ENCODE peak calls at places on chromosomes 7 and 10, in eight cellular contexts. T is activated T-cell treated with anti-CD3 and anti-CD28 coated beads, Interleukin-2, amount 50 U/mL, for 72 hours; F is activated T-helper 9 cell treated with anti-CD3 and anti-CD28 coated beads, Interleukin-2, amount 50 U/mL, for 16 hours; E is sigmoid colon; S is upper lobe of right lung; D is sciatic nerve; H is HuH-7.5; X is GDM1. R is an unnamed sample.

GRCh38 chr7:38728145-38728544 is 97.0 kb upstream of the AMPH start:
- DNase-seq in S (no peak), H (no peak), T (no peak), F (no peak), D (no peak), E (no peak), X (no peak), R (no peak)

GRCh38 chr10:13559124-13559700 is 27.6 kb upstream of the PRPF18 start:
- DNase-seq in X (no peak), D (no peak), E (no peak), T (no peak), S (no peak), F (no peak), H (no peak), R (no peak)

GRCh38 chr10:133100706-133101463 is 13.2 kb downstream of the ADGRA1 start:
- DNase-seq in E (no peak), S (no peak), H (no peak), F (no peak), T (peak; percentile 41), D (no peak), X (no peak), R (peak; percentile 3)

GRCh38 chr7:47497367-47498096 is 84.4 kb downstream of the TNS3 start:
- DNase-seq in S (no peak), F (no peak), E (no peak), H (no peak), X (peak; percentile 21), D (no peak), T (no peak), R (no peak)

GRCh38 chr10:3045471-3046209 is 21.7 kb upstream of the PFKP start:
- DNase-seq in T (no peak), D (peak; percentile 77), S (peak; percentile 89), X (no peak), F (no peak), E (peak; percentile 76), H (no peak), R (no peak)

GRCh38 chr10:130848855-130849254 is 462.7 kb downstream of the TCERG1L start:
- DNase-seq in T (no peak), E (no peak), F (no peak), D (no peak), X (no peak), S (no peak), H (no peak), R (no peak)

GRCh38 chr10:43666551-43666950 is 17.9 kb upstream of the ZNF32 start:
- DNase-seq in H (no peak), T (no peak), D (no peak), F (no peak), X (no peak), E (no peak), S (no peak), R (no peak)

GRCh38 chr10:104580321-104580720 is 60.8 kb upstream of the SORCS3 start:
- DNase-seq in X (no peak), S (no peak), D (no peak), T (no peak), F (no peak), E (no peak), H (no peak), R (no peak)

GRCh38 chr7:114802628-114803027 is 119.3 kb upstream of the MDFIC start:
- DNase-seq in T (no peak), S (no peak), F (no peak), E (no peak), X (no peak), D (no peak), H (no peak), R (no peak)

GRCh38 chr10:1404236-1404952 is 332.9 kb downstream of the ADARB2 start:
- DNase-seq in D (no peak), X (no peak), H (no peak), S (no peak), E (no peak), F (no peak), T (no peak), R (no peak)

GRCh38 chr10:74956555-74957111 is 130.2 kb downstream of the KAT6B start:
- DNase-seq in E (no peak), T (no peak), X (no peak), D (no peak), H (no peak), F (no peak), S (no peak), R (no peak)

GRCh38 chr10:121332829-121333765 is 265.1 kb downstream of the FGFR2 start:
- DNase-seq in H (no peak), T (no peak), D (no peak), F (no peak), X (no peak), S (no peak), E (no peak), R (no peak)

GRCh38 chr7:2518101-2518500 is 1.5 kb upstream of the LFNG start:
- DNase-seq in E (no peak), D (no peak), T (no peak), H (no peak), F (no peak), S (no peak), X (no peak), R (peak; percentile 57)

GRCh38 chr10:30688456-30688855 is 58.9 kb upstream of the LYZL2 start:
- DNase-seq in T (no peak), F (no peak), E (no peak), S (no peak), H (no peak), X (no peak), D (no peak), R (no peak)

GRCh38 chr7:43211693-43212092 is 99.2 kb downstream of the HECW1 start:
- DNase-seq in F (no peak), S (no peak), H (no peak), E (no peak), T (no peak), D (no peak), X (no peak), R (no peak)

GRCh38 chr7:143405158-143405557 is 3.5 kb downstream of the EPHA1 start:
- DNase-seq in E (peak; percentile 81), S (no peak), H (no peak), T (no peak), F (no peak), X (no peak), D (no peak), R (no peak)

R was measured in small intestine.